ENCODE peak calls at places on chromosomes 12 and 14, in nine cellular contexts. Y is ovary, O is activated T-helper 1 cell treated with Interleukin-2 at 50 U/mL for 16 hours, B is mucosa of descending colon, S is HuH-7, M is cardiac muscle cell, V is NCI-H1092, I is T-helper 17 cell, F is fibroblast of pulmonary artery. N is an unnamed sample.

GRCh38 chr14:105185973-105186372 is 4.9 kb upstream of the NUDT14 start:
- DNase-seq in Y (no peak), O (no peak), B (no peak), S (no peak), M (no peak), V (no peak), I (no peak), F (no peak), N (no peak)

GRCh38 chr14:94571950-94572349 is 9.3 kb upstream of the SERPINA5 start:
- DNase-seq in Y (no peak), O (no peak), B (no peak), S (no peak), M (no peak), V (no peak), I (no peak), F (peak; percentile 57), N (no peak)

GRCh38 chr14:54815531-54815930 is 87.1 kb downstream of the GCH1 start:
- DNase-seq in Y (no peak), O (no peak), B (no peak), S (no peak), M (no peak), V (no peak), I (no peak), F (no peak), N (no peak)

GRCh38 chr12:2336409-2336829 is 283.6 kb downstream of the CACNA1C start:
- DNase-seq in Y (no peak), O (no peak), B (no peak), S (no peak), M (peak; percentile 69), V (no peak), I (no peak), F (peak; percentile 88), N (peak; percentile 11)

GRCh38 chr12:114678718-114679117 is 5.3 kb downstream of the TBX3 start:
- DNase-seq in Y (no peak), O (no peak), B (no peak), S (no peak), M (no peak), V (no peak), I (no peak), F (no peak), N (no peak)

GRCh38 chr12:112782921-112783320 is 8.6 kb upstream of the RPH3A start:
- DNase-seq in Y (no peak), O (no peak), B (no peak), S (no peak), M (no peak), V (no peak), I (no peak), F (no peak), N (no peak)

GRCh38 chr12:130870442-130871285 is 1.2 kb upstream of the RAN start:
- DNase-seq in Y (peak; percentile 39), O (peak; percentile 43), B (peak; percentile 56), S (peak; percentile 86), M (peak; percentile 38), V (peak; percentile 32), I (peak; percentile 40), F (peak; percentile 96), N (peak; percentile 88)

GRCh38 chr12:2339022-2339431 is 286.2 kb downstream of the CACNA1C start:
- DNase-seq in Y (no peak), O (no peak), B (no peak), S (no peak), M (no peak), V (no peak), I (no peak), F (peak; percentile 70), N (no peak)

GRCh38 chr14:100762089-100762515 is 35.4 kb downstream of the DLK1 start:
- DNase-seq in Y (no peak), O (no peak), B (no peak), S (no peak), M (no peak), V (no peak), I (no peak), F (peak; percentile 15), N (no peak)

GRCh38 chr12:122635471-122635870 is 67.7 kb downstream of the HCAR2 start:
- DNase-seq in Y (no peak), O (no peak), B (no peak), S (no peak), M (no peak), V (no peak), I (no peak), F (no peak), N (no peak)

GRCh38 chr12:20798561-20798960 is 11.9 kb upstream of the SLCO1B3 start:
- DNase-seq in Y (no peak), O (no peak), B (no peak), S (peak; percentile 40), M (peak; percentile 28), V (no peak), I (no peak), F (peak; percentile 31), N (no peak)

GRCh38 chr14:51079489-51079888 is 15.4 kb downstream of the TRIM9 start:
- DNase-seq in Y (no peak), O (no peak), B (peak; percentile 44), S (no peak), M (no peak), V (no peak), I (no peak), F (no peak), N (no peak)

GRCh38 chr14:26448181-26448855 is 149.5 kb downstream of the NOVA1 start:
- DNase-seq in Y (no peak), O (no peak), B (no peak), S (no peak), M (peak; percentile 7), V (peak; percentile 62), I (no peak), F (no peak), N (no peak)

GRCh38 chr14:64878775-64879634 is 702 bp downstream of the SPTB start:
- DNase-seq in Y (no peak), O (no peak), B (peak; percentile 32), S (no peak), M (peak; percentile 43), V (peak; percentile 4), I (no peak), F (no peak), N (no peak)

GRCh38 chr14:73953731-73954130 is 3.6 kb downstream of the COQ6 start:
- DNase-seq in Y (no peak), O (no peak), B (no peak), S (no peak), M (no peak), V (no peak), I (no peak), F (no peak), N (no peak)

GRCh38 chr14:99093532-99094517 is 178.2 kb downstream of the BCL11B start:
- DNase-seq in Y (no peak), O (no peak), B (no peak), S (no peak), M (no peak), V (no peak), I (no peak), F (no peak), N (no peak)

GRCh38 chr12:66751432-66752113 is 72.7 kb upstream of the GRIP1 start:
- DNase-seq in Y (no peak), O (no peak), B (no peak), S (no peak), M (no peak), V (no peak), I (no peak), F (no peak), N (no peak)

GRCh38 chr14:93073833-93074769 is 41.6 kb downstream of the ITPK1 start:
- DNase-seq in Y (no peak), O (no peak), B (no peak), S (peak; percentile 59), M (no peak), V (no peak), I (no peak), F (peak; percentile 71), N (peak; percentile 23)

GRCh38 chr12:84738481-84738972 is 174.1 kb downstream of the SLC6A15 start:
- DNase-seq in Y (no peak), O (no peak), B (no peak), S (no peak), M (no peak), V (no peak), I (no peak), F (peak; percentile 64), N (no peak)

GRCh38 chr14:31263485-31264133 is 56.0 kb upstream of the HECTD1 start:
- DNase-seq in Y (peak; percentile 57), O (no peak), B (no peak), S (no peak), M (no peak), V (no peak), I (no peak), F (peak; percentile 99), N (no peak)

GRCh38 chr12:46071769-46072624 is 81.6 kb upstream of the SCAF11 start:
- DNase-seq in Y (peak; percentile 25), O (peak; percentile 22), B (peak; percentile 75), S (peak; percentile 57), M (peak; percentile 73), V (peak; percentile 66), I (peak; percentile 43), F (peak; percentile 79), N (peak; percentile 73)

GRCh38 chr14:89477391-89477790 is 60.4 kb upstream of the FOXN3 start:
- DNase-seq in Y (peak; percentile 40), O (no peak), B (peak; percentile 43), S (no peak), M (no peak), V (no peak), I (no peak), F (no peak), N (no peak)

N was measured in activated CD8-positive, alpha-beta T cell treated with anti-CD3 and anti-CD28 coated beads for 36 hours.